ENCODE peak calls at places on chromosomes 13 and 19, in eight cellular contexts. I, D, H, R, G, U, Q and O are unnamed samples. For H3K4me1, the result is how much of the 10 kb centered on the place peaks cover.

GRCh38 chr19:47111081-47111589 is 2.4 kb downstream of the ZC3H4 start:
- DNase-seq in R (no peak), D (peak), Q (peak), G (peak), I (peak), H (peak), U (no peak), O (peak)

GRCh38 chr19:35306473-35307246 is 14.7 kb downstream of the MAG start:
- DNase-seq in R (no peak), D (no peak), G (no peak), I (no peak), Q (no peak), U (no peak), H (no peak), O (no peak)

GRCh38 chr19:3606690-3607289 is at the start of gene TBXA2R:
- DNase-seq in U (peak), D (peak), H (peak), I (peak), G (peak), R (peak), Q (peak), O (peak)

GRCh38 chr13:105904034-105904742 is 631.3 kb downstream of the EFNB2 start:
- DNase-seq in Q (peak), D (no peak), U (no peak), H (no peak), I (no peak), R (no peak), G (no peak), O (no peak)

GRCh38 chr19:13463296-13463695 is 43.0 kb downstream of the CACNA1A start:
- DNase-seq in D (no peak), R (no peak), G (no peak), I (no peak), U (peak), Q (no peak), H (no peak), O (no peak)

GRCh38 chr19:4229179-4229931 is at the start of gene EBI3:
- DNase-seq in I (no peak), U (peak), G (no peak), H (no peak), R (peak), D (no peak), Q (peak), O (no peak)

GRCh38 chr13:68232351-68233130 is 1002.4 kb upstream of the PCDH9 start:
- DNase-seq in R (no peak), H (no peak), I (no peak), D (no peak), Q (no peak), U (no peak), G (no peak), O (no peak)

GRCh38 chr13:35979378-35979911 is 151.7 kb downstream of the DCLK1 start:
- DNase-seq in H (peak), Q (peak), I (peak), G (peak), D (peak), R (peak), U (peak), O (peak)

GRCh38 chr13:41296879-41297646 is 14.0 kb upstream of the NAA16 start:
- DNase-seq in G (no peak), H (no peak), U (no peak), D (no peak), Q (no peak), R (no peak), I (no peak), O (no peak)

GRCh38 chr19:17954401-17954800 is 12.5 kb upstream of the KCNN1 start:
- DNase-seq in Q (no peak), U (no peak), D (no peak), G (no peak), H (no peak), I (no peak), R (no peak), O (no peak)

GRCh38 chr19:2208975-2209374 is 27.2 kb downstream of the PLEKHJ1 start:
- DNase-seq in G (no peak), U (no peak), I (no peak), Q (no peak), D (no peak), H (no peak), R (no peak), O (no peak)

DNA sequence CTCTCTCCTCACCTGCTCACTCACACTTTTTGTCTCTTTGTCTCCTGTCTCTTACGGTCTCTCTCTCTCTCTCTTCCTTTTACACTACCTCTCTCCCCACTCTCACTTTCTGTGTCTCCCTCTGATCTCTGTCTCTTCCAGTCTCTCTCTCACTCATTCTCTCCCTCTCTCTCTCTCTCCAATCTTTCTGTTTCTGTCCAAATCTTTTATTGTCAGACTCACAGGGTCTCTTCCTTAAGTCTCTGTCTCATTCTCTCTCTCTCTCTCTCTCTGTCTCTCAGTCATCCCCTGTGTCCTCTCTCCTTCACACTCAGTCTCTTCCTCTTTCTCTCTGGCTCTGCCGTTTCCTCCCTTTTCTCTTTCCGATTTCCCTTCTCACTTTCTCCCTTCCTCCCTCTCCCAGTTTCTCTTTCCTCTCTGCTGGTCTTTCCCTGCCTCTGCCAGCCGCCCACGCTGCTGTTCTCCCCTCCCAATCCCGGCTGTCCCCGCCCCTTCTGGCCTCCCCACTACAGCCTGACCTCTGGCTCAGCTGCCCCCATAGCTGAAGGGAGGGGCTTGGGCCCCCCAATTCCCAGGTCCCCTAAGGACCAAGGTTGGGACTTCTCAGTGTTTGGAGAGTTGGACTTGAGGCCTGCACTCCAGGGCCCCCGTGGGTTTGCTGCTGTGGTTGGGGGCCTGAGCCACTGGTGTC is at the start of gene PLEKHA4:
- DNase-seq in R (peak), G (peak), I (peak), U (peak), Q (peak), H (peak), D (peak), O (peak)
- TF ChIP-seq POLR2A in R (peak), G (peak), I (peak), U (no peak), Q (no peak), H (peak), D (no peak), O (no peak)

DNA sequence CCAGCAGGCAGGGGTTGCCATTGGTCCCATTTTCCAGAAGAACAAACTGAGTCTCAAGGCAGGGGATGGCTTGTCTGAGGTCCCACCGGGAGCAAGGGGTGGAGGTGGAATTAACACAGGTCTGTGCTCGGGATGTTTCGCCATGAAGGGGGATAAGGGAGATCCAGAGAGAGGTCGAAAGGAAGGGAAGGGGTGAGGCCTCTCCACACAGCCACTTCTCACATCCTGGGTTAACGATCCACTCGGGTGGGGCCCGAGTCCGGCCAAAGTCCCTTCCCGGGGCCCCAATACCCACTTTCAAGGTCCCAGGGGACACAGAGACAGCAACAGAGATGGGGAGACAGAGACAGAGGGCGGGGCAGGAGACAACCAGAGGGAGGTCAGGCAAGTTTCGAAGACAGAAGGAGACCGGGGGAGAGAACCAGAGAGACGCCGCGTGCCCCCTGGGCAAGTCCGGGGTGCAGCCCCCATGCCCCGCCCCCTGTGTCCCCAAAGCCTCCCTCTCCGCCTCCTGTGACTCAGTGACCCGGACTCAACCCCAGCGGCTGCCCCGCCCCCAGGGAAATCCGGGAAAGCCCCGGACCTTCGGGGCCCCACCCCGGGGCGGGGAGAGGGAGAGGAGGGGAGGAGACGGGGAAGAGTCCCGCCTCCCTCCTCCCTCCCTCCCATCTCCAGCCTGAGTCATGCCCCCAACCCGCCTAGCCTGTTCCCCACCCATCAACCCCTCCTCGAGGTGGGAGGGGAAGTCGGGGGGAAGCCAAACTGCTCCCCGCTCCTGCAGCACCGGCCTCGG is 1.4 kb upstream of the BCL3 start:
- DNase-seq in G (peak), H (peak), R (peak), Q (peak), D (peak), U (peak), I (peak), O (peak)
- H3K27ac ChIP-seq in G (peak), H (peak), R (peak), Q (peak), D (peak), U (peak), I (peak), O (peak)

DNA sequence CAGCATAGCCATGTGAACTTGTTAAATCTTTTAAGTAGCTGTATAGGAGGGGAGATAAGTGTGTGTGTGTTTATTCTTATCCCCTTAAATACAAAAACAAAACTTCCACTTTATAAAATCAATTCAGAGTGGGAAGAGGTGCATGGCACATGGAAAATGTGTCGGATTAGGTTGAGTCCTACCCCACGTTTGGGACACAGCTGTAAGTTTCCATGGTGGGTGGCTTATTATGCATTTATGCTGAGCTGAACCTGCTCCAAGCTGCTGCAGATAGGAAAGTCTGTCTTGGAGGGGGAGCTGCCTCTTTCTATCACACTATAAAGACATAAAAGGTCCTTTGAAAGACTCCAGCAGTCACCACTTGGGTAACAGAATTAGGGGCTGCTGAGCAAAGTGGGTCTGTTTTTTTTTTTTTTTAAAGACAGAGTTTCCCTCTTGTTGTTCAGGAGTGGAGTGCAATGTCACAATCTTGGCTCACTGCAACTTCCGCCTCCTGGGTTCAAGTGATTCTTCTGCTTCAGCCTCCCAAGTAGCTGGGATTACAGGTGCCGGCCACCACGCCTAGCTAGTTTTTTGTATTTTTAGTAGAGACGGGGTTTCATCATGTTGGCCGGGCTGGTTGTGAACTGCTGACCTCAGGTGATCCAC is 15.2 kb downstream of the ACTN4 start:
- DNase-seq in D (no peak), U (no peak), G (no peak), H (no peak), R (no peak), Q (no peak), I (no peak), O (no peak)
- H3K4me1 ChIP-seq in D (half or more), U (half or more), G (half or more), H (half or more), R (half or more), Q (half or more), I (under half), O (half or more)

DNA sequence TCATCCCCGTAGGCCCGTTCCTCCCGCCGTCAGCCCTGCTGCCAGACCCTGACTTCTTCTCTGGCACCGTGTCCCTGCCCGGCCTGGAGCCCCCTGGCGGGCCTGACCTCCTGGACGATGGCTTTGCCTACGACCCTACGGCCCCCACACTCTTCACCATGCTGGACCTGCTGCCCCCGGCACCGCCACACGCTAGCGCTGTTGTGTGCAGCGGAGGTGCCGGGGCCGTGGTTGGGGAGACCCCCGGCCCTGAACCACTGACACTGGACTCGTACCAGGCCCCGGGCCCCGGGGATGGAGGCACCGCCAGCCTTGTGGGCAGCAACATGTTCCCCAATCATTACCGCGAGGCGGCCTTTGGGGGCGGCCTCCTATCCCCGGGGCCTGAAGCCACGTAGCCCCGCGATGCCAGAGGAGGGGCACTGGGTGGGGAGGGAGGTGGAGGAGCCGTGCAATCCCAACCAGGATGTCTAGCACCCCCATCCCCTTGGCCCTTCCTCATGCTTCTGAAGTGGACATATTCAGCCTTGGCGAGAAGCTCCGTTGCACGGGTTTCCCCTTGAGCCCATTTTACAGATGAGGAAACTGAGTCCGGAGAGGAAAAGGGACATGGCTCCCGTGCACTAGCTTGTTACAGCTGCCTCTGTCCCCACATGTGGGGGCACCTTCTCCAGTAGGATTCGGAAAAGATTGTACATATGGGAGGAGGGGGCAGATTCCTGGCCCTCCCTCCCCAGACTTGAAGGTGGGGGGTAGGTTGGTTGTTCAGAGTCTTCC is 1.3 kb upstream of the CLASRP start:
- DNase-seq in Q (no peak), D (no peak), U (no peak), I (no peak), R (no peak), G (peak), H (no peak), O (no peak)
- TF ChIP-seq POLR2A in Q (no peak), D (no peak), U (no peak), I (no peak), R (no peak), G (no peak), H (no peak), O (no peak)

GRCh38 chr19:11180346-11180745 is 17.0 kb downstream of the KANK2 start:
- DNase-seq in I (no peak), U (no peak), D (no peak), Q (no peak), G (no peak), R (no peak), H (no peak), O (no peak)
- H3K27ac ChIP-seq in I (peak), U (no peak), D (no peak), Q (peak), G (no peak), R (peak), H (no peak), O (peak)